ENCODE peak calls at places on chromosomes 13 and 19, in five cellular contexts. X is HepG2, M is NT2/D1, D is H1, H is GM12878. P is an unnamed sample.

GRCh38 chr19:4748589-4748988 is 24.9 kb upstream of the DPP9 start:
- DNase-seq in X (no peak), M (no peak), D (no peak), H (no peak), P (no peak)

GRCh38 chr19:33392341-33393285 is 19.1 kb downstream of the CEBPG start:
- DNase-seq in X (peak; percentile 92), M (no peak), D (no peak), H (no peak), P (no peak)

GRCh38 chr19:3375221-3376088 is 9.1 kb downstream of the NFIC start:
- DNase-seq in X (no peak), M (no peak), D (no peak), H (no peak), P (no peak)

GRCh38 chr13:111368091-111368490 is 47.6 kb downstream of the TEX29 start:
- DNase-seq in X (no peak), M (no peak), D (no peak), H (no peak), P (no peak)

GRCh38 chr19:55685776-55686175 is 10.8 kb downstream of the EPN1 start:
- DNase-seq in X (no peak), M (no peak), D (no peak), H (no peak), P (no peak)

GRCh38 chr13:96817336-96817941 is 176.8 kb downstream of the OXGR1 start:
- DNase-seq in X (peak; percentile 6), M (peak; percentile 18), D (no peak), H (no peak), P (peak; percentile 7)

GRCh38 chr13:41678842-41679241 is 221.5 kb downstream of the RGCC start:
- DNase-seq in X (no peak), M (no peak), D (no peak), H (no peak), P (no peak)

GRCh38 chr13:26656919-26657318 is 99.4 kb downstream of the WASF3 start:
- DNase-seq in X (peak; percentile 24), M (no peak), D (no peak), H (no peak), P (no peak)

GRCh38 chr13:106318941-106319411 is 216.5 kb downstream of the EFNB2 start:
- DNase-seq in X (no peak), M (no peak), D (no peak), H (no peak), P (no peak)

GRCh38 chr19:47729799-47730520 is 15.4 kb upstream of the NOP53 start:
- DNase-seq in X (peak; percentile 57), M (peak; percentile 66), D (no peak), H (no peak), P (peak; percentile 82)

GRCh38 chr19:48992571-48993174 is 436 bp downstream of the GYS1 start:
- DNase-seq in X (no peak), M (no peak), D (no peak), H (no peak), P (no peak)

GRCh38 chr19:45355910-45356309 is 14.5 kb downstream of the ERCC2 start:
- DNase-seq in X (no peak), M (no peak), D (no peak), H (no peak), P (no peak)

GRCh38 chr19:6045108-6045507 is 65.2 kb downstream of the RFX2 start:
- DNase-seq in X (no peak), M (no peak), D (no peak), H (no peak), P (no peak)

GRCh38 chr19:6048348-6048747 is 62.0 kb downstream of the RFX2 start:
- DNase-seq in X (no peak), M (no peak), D (no peak), H (no peak), P (no peak)

GRCh38 chr19:6047256-6047655 is 63.0 kb downstream of the RFX2 start:
- DNase-seq in X (no peak), M (no peak), D (no peak), H (no peak), P (no peak)

GRCh38 chr19:6047741-6048231 is 62.5 kb downstream of the RFX2 start:
- DNase-seq in X (peak; percentile 70), M (peak; percentile 36), D (no peak), H (no peak), P (peak; percentile 58)

GRCh38 chr19:6048808-6049405 is 61.4 kb downstream of the RFX2 start:
- DNase-seq in X (peak; percentile 69), M (peak; percentile 52), D (no peak), H (peak; percentile 35), P (peak; percentile 87)
- TF ChIP-seq SUZ12 in X (no peak), M (no peak), D (no peak), H (no peak), P (no peak)

DNA sequence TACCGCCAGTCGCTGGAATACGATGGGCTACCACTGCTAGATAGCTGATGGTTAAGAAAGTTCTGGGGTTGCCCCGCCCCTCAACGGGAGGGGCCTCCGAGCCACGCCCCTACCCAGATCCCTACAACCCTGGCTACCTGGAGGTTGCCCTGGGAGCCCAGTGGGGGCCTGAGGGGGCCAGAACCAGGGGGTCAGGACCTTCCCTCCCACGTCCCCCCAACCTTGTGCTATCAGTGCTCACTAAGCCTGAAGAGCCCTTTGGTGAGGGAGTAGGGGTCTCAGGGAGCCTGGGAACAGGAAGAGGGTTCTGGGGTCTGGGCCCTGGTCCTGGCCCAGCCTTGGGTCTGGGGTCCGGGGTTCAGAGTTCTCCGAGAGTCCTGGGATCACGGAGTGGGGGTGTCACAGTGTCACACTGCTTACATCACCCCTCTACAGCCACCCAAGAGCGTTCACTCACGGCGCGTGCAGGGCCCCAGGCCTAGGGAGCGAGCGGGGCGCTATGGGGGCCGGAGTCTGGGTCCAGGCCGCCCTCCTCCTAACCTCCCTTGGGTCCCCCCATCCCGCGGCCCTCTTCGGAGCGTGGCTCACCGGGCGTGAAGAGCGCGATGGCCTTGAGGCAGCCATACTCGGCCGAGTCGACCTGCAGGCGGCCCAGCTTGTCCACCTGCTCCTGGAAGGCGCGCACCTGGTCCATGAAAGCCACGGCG is 9.0 kb downstream of the OCEL1 start:
- DNase-seq in X (no peak), M (no peak), D (no peak), H (no peak), P (peak; percentile 60)
- TF ChIP-seq SUZ12 in X (no peak), M (no peak), D (no peak), H (no peak), P (no peak)

GRCh38 chr13:79492918-79493594 is 12.1 kb downstream of the NDFIP2 start:
- DNase-seq in X (no peak), M (no peak), D (no peak), H (no peak), P (no peak)

GRCh38 chr13:79500829-79501228 is 19.9 kb downstream of the NDFIP2 start:
- DNase-seq in X (no peak), M (no peak), D (no peak), H (no peak), P (no peak)

GRCh38 chr13:79501538-79502232 is 20.7 kb downstream of the NDFIP2 start:
- DNase-seq in X (no peak), M (no peak), D (no peak), H (no peak), P (no peak)

GRCh38 chr13:79496188-79496587 is 15.2 kb downstream of the NDFIP2 start:
- DNase-seq in X (no peak), M (no peak), D (no peak), H (no peak), P (no peak)

DNA sequence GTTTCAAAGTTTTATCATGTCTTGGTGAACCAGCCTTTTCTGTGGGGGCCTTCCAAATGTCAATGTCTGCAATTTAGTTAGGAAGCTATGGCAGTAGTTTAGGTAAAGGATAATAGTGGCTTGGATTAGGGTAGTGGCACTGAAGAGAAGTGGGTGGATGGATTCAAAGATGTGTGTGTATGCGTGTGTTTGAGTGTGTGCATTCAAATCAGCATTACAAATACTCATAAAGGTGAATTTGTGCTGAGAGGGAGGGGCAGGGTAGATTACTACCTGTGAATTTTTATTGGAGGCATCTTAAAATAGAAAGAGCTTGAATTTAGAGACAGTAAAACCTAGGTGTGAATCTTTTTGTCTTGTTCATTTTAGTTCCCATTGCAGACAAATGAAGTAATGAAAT is 16.9 kb downstream of the NDFIP2 start:
- DNase-seq in X (no peak), M (no peak), D (no peak), H (no peak), P (no peak)
- TF ChIP-seq SUZ12 in X (no peak), M (no peak), D (no peak), H (no peak), P (no peak)

GRCh38 chr13:68888832-68889231 is 1218.8 kb upstream of the ATXN8OS start:
- DNase-seq in X (no peak), M (no peak), D (no peak), H (no peak), P (no peak)
- TF ChIP-seq SUZ12 in X (no peak), M (no peak), D (no peak), H (no peak), P (no peak)

DNA sequence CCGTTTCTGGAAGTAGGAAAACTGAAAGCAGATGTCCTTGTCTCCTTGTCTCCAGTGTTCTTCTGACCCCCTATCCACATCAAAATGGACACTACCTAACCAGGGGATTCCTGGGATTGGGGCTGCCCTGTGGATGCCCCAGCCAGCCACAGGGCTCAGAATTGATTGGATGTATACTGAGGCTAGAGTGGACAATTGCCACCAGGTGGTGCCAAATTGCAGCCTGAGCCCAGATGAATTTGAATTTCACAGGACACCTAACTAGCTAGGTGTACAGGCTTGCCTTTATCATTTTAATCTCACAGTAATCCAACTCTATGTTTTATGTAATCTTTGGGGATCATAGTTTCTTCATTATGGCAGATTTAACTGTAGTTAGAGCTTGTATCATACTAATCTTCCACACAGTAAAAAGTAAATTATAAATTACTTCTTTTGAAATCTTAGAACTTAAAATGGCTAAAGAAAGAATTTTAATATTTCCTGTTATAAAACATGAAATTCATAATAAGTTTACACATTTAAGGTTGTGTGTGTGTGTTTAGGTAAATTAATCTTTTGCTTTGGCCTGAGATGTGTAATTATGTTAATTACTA is 58.0 kb downstream of the PIBF1 start:
- DNase-seq in X (peak; percentile 56), M (no peak), D (no peak), H (peak; percentile 3), P (peak; percentile 86)
- TF ChIP-seq SUZ12 in X (no peak), M (no peak), D (no peak), H (no peak), P (no peak)

DNA sequence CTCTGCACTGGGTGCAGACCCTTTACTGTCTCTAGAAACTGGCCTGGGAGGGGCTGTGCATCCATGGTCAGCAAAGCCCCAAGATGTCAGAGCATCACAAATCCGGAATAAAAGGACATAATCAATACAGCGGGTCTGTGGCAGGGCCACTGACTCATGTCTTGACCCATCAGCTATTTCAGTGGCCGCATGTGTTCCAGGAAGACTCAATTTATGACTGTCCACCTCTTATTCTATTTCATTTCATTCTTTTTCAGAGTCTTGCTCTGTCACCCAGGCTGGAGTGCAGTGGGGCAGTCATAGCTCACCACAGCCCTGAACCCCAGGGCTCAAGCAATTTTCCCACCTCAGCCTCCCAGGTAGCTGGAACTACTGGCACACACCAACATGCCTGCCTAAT is 53.2 kb downstream of the PEX11G start:
- DNase-seq in X (no peak), M (no peak), D (no peak), H (no peak), P (no peak)
- TF ChIP-seq SUZ12 in X (no peak), M (no peak), D (no peak), H (no peak), P (no peak)

GRCh38 chr19:15250635-15250993 is 18.4 kb upstream of the EPHX3 start:
- DNase-seq in X (no peak), M (no peak), D (no peak), H (no peak), P (no peak)

GRCh38 chr19:15248648-15249559 is 16.7 kb upstream of the EPHX3 start:
- DNase-seq in X (no peak), M (no peak), D (no peak), H (no peak), P (no peak)

GRCh38 chr19:15249560-15249874 is 17.3 kb upstream of the EPHX3 start:
- DNase-seq in X (no peak), M (no peak), D (no peak), H (no peak), P (no peak)

GRCh38 chr19:15251010-15251748 is 18.9 kb upstream of the EPHX3 start:
- DNase-seq in X (no peak), M (no peak), D (no peak), H (no peak), P (no peak)

GRCh38 chr19:15249912-15250634 is 17.8 kb upstream of the EPHX3 start:
- DNase-seq in X (no peak), M (no peak), D (no peak), H (no peak), P (no peak)
- TF ChIP-seq SUZ12 in X (no peak), M (no peak), D (no peak), H (no peak), P (no peak)